ENCODE peak calls at places on chromosomes 12 and 14, in five cellular contexts. S is heart right ventricle, X is psoas muscle, P is right atrium auricular region, K is left lung. J is an unnamed sample.

GRCh38 chr14:70808023-70808401 is 1.3 kb downstream of the MAP3K9 start:
- DNase-seq in X (no peak), S (no peak), P (no peak), K (peak), J (no peak)

GRCh38 chr12:108381793-108382436 is 42.8 kb upstream of the CMKLR1 start:
- DNase-seq in X (no peak), P (no peak), S (no peak), K (no peak), J (no peak)

GRCh38 chr12:45458854-45459807 is 243.2 kb downstream of the ANO6 start:
- DNase-seq in S (no peak), K (no peak), P (no peak), X (no peak), J (no peak)

GRCh38 chr12:14257303-14257733 is 108.2 kb upstream of the ATF7IP start:
- DNase-seq in S (peak), K (no peak), X (no peak), P (no peak), J (no peak)

GRCh38 chr12:1848146-1848545 is 27.8 kb downstream of the LRTM2 start:
- DNase-seq in P (no peak), K (no peak), S (no peak), X (no peak), J (peak)

GRCh38 chr12:47909839-47910465 is 5.2 kb upstream of the VDR start:
- DNase-seq in X (no peak), S (no peak), K (no peak), P (no peak), J (no peak)

GRCh38 chr12:108270035-108270840 is 68.9 kb downstream of the CMKLR1 start:
- DNase-seq in K (no peak), S (no peak), X (no peak), P (no peak), J (no peak)

GRCh38 chr12:17097674-17098073 is 491.7 kb upstream of the LMO3 start:
- DNase-seq in P (no peak), X (no peak), K (no peak), S (no peak), J (no peak)

GRCh38 chr14:68685419-68686211 is 107.3 kb downstream of the ZFP36L1 start:
- DNase-seq in X (no peak), P (no peak), S (no peak), K (no peak), J (no peak)

GRCh38 chr12:2156333-2156732 is 103.5 kb downstream of the CACNA1C start:
- DNase-seq in P (no peak), S (no peak), X (no peak), K (no peak), J (no peak)

GRCh38 chr12:54641089-54641488 is 6.4 kb upstream of the LACRT start:
- DNase-seq in X (no peak), S (no peak), P (no peak), K (no peak), J (no peak)

GRCh38 chr14:90658541-90658967 is 157.7 kb downstream of the TTC7B start:
- DNase-seq in P (no peak), S (no peak), K (peak), X (no peak), J (no peak)

GRCh38 chr12:95202691-95203476 is 14.4 kb downstream of the FGD6 start:
- DNase-seq in P (no peak), K (no peak), X (no peak), S (no peak), J (no peak)

GRCh38 chr12:65501093-65501621 is 222.7 kb downstream of the MSRB3 start:
- DNase-seq in X (peak), P (no peak), S (peak), K (no peak), J (no peak)

GRCh38 chr12:66603458-66603857 is 75.4 kb downstream of the GRIP1 start:
- DNase-seq in S (no peak), P (no peak), X (no peak), K (no peak), J (no peak)

GRCh38 chr12:108576660-108577234 is 14.4 kb downstream of the ISCU start:
- DNase-seq in X (no peak), S (no peak), K (no peak), P (no peak), J (peak)

GRCh38 chr12:121223283-121223946 is 13.5 kb downstream of the P2RX4 start:
- DNase-seq in X (no peak), P (no peak), S (no peak), K (no peak), J (no peak)

GRCh38 chr14:73916324-73916723 is 29.7 kb downstream of the ZNF410 start:
- DNase-seq in K (no peak), P (no peak), S (no peak), X (no peak), J (no peak)

GRCh38 chr12:65871865-65872645 is 47.8 kb downstream of the HMGA2 start:
- DNase-seq in X (no peak), S (no peak), K (no peak), P (no peak), J (no peak)

GRCh38 chr12:109899783-109900751 is at the start of gene TCHP:
- DNase-seq in K (peak), X (peak), S (peak), P (peak), J (peak)

GRCh38 chr12:9760699-9761406 is at the start of gene CD69:
- DNase-seq in P (no peak), K (no peak), S (no peak), X (no peak), J (no peak)

GRCh38 chr12:106317406-106318082 is 15.0 kb downstream of the TCP11L2 start:
- DNase-seq in P (no peak), X (no peak), S (no peak), K (no peak), J (no peak)

GRCh38 chr12:28869197-28869596 is 279.9 kb upstream of the FAR2 start:
- DNase-seq in K (no peak), P (no peak), X (no peak), S (no peak), J (no peak)

GRCh38 chr14:66624319-66624937 is 116.5 kb downstream of the GPHN start:
- DNase-seq in P (peak), X (peak), K (no peak), S (peak), J (no peak)

GRCh38 chr14:63893701-63894458 is 41.1 kb downstream of the SYNE2 start:
- DNase-seq in P (peak), K (no peak), S (peak), X (peak), J (peak)

GRCh38 chr14:64708148-64709004 is 4.2 kb downstream of the PLEKHG3 start:
- DNase-seq in K (peak), P (no peak), S (peak), X (no peak), J (peak)

GRCh38 chr14:104140213-104140462 is 1.8 kb downstream of the KIF26A start:
- DNase-seq in S (peak), K (peak), P (no peak), X (no peak), J (no peak)

GRCh38 chr12:9707356-9707755 is 25.5 kb downstream of the CLECL1 start:
- DNase-seq in S (no peak), P (no peak), K (no peak), X (no peak), J (no peak)

GRCh38 chr14:104116544-104117340 is 21.6 kb upstream of the KIF26A start:
- DNase-seq in K (peak), P (no peak), S (peak), X (peak), J (no peak)

GRCh38 chr12:98419101-98419794 is 96.1 kb upstream of the TMPO start:
- DNase-seq in K (no peak), P (no peak), S (no peak), X (no peak), J (no peak)

GRCh38 chr14:100305446-100306255 is 593 bp downstream of the SLC25A29 start:
- DNase-seq in P (no peak), S (peak), X (peak), K (peak), J (no peak)

GRCh38 chr12:7091660-7092228 is 501 bp downstream of the C1R start:
- DNase-seq in P (no peak), X (peak), S (peak), K (peak), J (peak)

GRCh38 chr12:93235881-93236280 is 141.8 kb upstream of the NUDT4 start:
- DNase-seq in X (no peak), P (no peak), S (no peak), K (no peak), J (no peak)
- H3K27ac ChIP-seq in X (no peak), P (no peak), S (no peak), K (no peak), J (no peak)

DNA sequence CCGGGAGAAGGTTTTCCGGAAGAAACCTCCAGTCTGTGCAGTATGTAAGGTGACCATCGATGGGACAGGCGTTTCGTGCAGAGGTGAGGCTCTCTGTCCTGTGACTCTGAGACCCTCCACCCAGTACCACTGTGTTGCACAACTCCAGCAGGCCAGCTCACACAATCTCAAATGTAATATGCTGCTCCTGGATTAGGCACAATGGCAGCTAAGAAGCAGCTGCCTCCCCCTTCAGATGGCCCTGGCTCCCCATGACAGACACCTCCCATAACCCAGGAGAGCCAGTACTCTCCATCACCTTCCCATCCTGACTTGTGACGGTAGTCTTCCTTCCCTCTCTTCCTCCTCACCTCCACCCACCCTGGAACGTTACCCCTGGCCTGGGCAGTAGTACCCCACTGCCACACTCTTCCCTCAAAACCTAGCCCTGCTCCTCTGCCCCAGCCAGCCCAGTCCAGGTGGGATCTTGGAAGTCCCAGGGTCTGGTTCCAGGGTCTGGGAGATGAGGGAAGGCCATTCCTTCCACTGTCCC is 2.1 kb downstream of the TNS2 start:
- DNase-seq in K (no peak), X (no peak), P (no peak), S (no peak), J (no peak)
- H3K27ac ChIP-seq in K (peak), X (peak), P (peak), S (peak), J (peak)

DNA sequence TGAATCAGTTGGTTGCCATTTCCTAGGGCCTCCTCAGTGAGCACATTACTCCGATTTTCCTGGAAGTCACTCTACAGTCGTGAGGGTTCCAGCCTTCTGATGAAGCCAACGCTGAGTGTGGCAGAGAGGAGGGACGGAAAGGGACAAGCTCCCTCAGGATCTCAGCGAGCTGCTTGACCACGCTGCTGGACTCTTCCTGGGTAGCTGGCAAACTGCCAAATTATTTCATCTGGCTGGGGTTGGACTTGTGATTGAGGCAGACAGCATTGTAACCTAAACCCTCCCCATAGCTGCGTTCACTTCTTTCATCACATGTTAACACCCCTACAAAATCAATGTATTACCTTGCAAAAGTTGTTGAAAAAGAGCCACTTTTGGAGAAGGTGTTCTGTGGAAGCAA is 69.6 kb upstream of the CHST11 start:
- DNase-seq in K (no peak), X (no peak), S (no peak), P (no peak), J (no peak)
- H3K27ac ChIP-seq in K (no peak), X (no peak), S (no peak), P (no peak), J (no peak)

GRCh38 chr14:74954947-74955228 is 509 bp downstream of the PGF start:
- DNase-seq in X (no peak), P (no peak), S (no peak), K (no peak), J (no peak)
- H3K27ac ChIP-seq in X (peak), P (peak), S (peak), K (no peak), J (peak)

GRCh38 chr12:55850893-55851292 is 8.2 kb upstream of the MMP19 start:
- DNase-seq in X (no peak), P (no peak), S (no peak), K (no peak), J (no peak)
- H3K27ac ChIP-seq in X (no peak), P (peak), S (no peak), K (no peak), J (no peak)

DNA sequence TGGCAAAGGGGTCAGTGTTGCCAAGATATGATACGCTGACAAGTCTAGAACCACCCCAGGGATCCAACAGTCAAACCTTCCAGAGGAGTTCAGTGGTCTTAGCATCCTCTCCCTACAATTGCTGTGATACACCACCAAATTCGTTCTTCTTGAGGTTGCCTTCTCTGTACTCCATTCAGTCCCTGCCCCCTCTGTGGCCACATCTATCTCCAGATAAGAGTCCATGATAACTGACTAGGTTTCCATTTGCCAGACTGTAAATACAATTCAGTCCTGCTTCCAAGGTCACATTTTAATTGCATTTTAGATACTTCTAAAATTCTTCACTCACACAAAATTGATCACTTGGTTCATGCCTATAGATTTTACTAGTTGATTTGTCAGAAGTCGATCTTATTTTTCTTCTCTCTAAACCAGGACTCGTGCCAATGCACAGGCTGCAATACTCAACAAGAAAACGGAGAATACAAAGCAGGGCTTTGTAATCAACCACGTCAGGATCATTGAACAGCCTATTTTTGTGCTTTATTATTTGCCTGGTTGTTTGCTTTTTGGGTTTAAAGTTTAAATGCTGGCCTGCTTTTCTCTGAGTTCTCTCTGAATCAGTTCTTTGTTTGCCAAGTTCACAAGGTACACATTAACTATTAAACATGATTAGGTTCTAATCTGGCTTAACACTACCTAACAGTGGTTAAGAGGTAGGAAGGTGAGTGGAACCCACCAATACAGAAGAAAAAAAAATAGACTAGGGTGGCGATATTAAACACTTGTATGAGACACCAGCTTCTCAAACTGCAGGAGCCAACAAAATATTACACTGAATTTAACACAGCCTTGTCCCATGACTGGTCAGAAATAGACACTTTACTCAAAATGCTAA is 5.3 kb upstream of the TSPAN8 start:
- DNase-seq in X (no peak), K (no peak), S (no peak), P (no peak), J (no peak)
- H3K27ac ChIP-seq in X (no peak), K (no peak), S (no peak), P (no peak), J (no peak)

GRCh38 chr12:25868193-25868592 is 90.3 kb upstream of the RASSF8 start:
- DNase-seq in X (no peak), K (no peak), S (no peak), P (no peak), J (no peak)

GRCh38 chr12:25861226-25861625 is 97.3 kb upstream of the RASSF8 start:
- DNase-seq in S (no peak), X (no peak), K (no peak), P (no peak), J (no peak)

GRCh38 chr12:25859976-25860375 is 98.5 kb upstream of the RASSF8 start:
- DNase-seq in P (no peak), X (no peak), K (no peak), S (no peak), J (no peak)

GRCh38 chr12:25866586-25867378 is 91.7 kb upstream of the RASSF8 start:
- DNase-seq in P (no peak), S (no peak), X (no peak), K (no peak), J (no peak)

GRCh38 chr12:25864287-25864686 is 94.2 kb upstream of the RASSF8 start:
- DNase-seq in X (no peak), P (no peak), K (no peak), S (no peak), J (no peak)
- H3K27ac ChIP-seq in X (no peak), P (no peak), K (no peak), S (no peak), J (no peak)

GRCh38 chr14:77914073-77914721 is 114.3 kb downstream of the ADCK1 start:
- DNase-seq in S (no peak), X (no peak), P (no peak), K (no peak), J (no peak)
- H3K27ac ChIP-seq in S (no peak), X (no peak), P (no peak), K (no peak), J (no peak)

GRCh38 chr14:51251486-51251885 is 11.4 kb downstream of the TMX1 start:
- DNase-seq in P (no peak), X (no peak), K (no peak), S (no peak), J (no peak)
- H3K27ac ChIP-seq in P (no peak), X (no peak), K (no peak), S (no peak), J (no peak)

GRCh38 chr12:67826946-67827719 is 162.1 kb upstream of the IFNG-AS1 start:
- DNase-seq in S (no peak), P (no peak), X (no peak), K (no peak), J (no peak)
- H3K27ac ChIP-seq in S (peak), P (peak), X (peak), K (peak), J (peak)

J was measured in coronary artery.